ENCODE peak calls at places on chromosomes 3 and 15, in four cellular contexts. C is spleen, W is ovary, G is H1. B is an unnamed sample. For H3K4me1, the result is how much of the 10 kb centered on the place peaks cover.

GRCh38 chr3:12334786-12335185 is 45.9 kb downstream of the PPARG start:
- DNase-seq in C (no peak), W (no peak), G (no peak), B (no peak)

GRCh38 chr15:57138260-57138895 is 219.9 kb downstream of the TCF12 start:
- DNase-seq in C (no peak), W (no peak), G (no peak), B (no peak)

GRCh38 chr15:83445653-83446052 is 1.5 kb upstream of the SH3GL3 start:
- DNase-seq in C (no peak), W (no peak), G (no peak), B (no peak)

GRCh38 chr3:81451140-81451539 is 310.3 kb downstream of the GBE1 start:
- DNase-seq in C (no peak), W (no peak), G (no peak), B (no peak)

GRCh38 chr3:12308517-12308916 is 19.6 kb downstream of the PPARG start:
- DNase-seq in C (no peak), W (no peak), G (no peak), B (no peak)

GRCh38 chr3:29694783-29695182 is 413.9 kb downstream of the RBMS3 start:
- DNase-seq in C (no peak), W (no peak), G (no peak), B (no peak)

GRCh38 chr3:166837535-166837934 is 542.6 kb downstream of the ZBBX start:
- DNase-seq in C (no peak), W (no peak), G (no peak), B (no peak)

GRCh38 chr3:45381168-45381852 is 7.1 kb upstream of the LARS2 start:
- DNase-seq in C (no peak), W (no peak), G (no peak), B (peak)

GRCh38 chr3:123394391-123395022 is 54.4 kb downstream of the ADCY5 start:
- DNase-seq in C (peak), W (no peak), G (no peak), B (no peak)

GRCh38 chr3:111739241-111739952 is 119.7 kb upstream of the PHLDB2 start:
- DNase-seq in C (no peak), W (no peak), G (no peak), B (peak)

GRCh38 chr3:134186391-134186790 is 64.3 kb downstream of the RYK start:
- DNase-seq in C (no peak), W (no peak), G (no peak), B (no peak)

GRCh38 chr15:60006203-60006782 is 2.2 kb downstream of the FOXB1 start:
- DNase-seq in C (peak), W (no peak), G (peak), B (no peak)

GRCh38 chr15:43280996-43281395 is 14.3 kb upstream of the TGM5 start:
- DNase-seq in C (no peak), W (no peak), G (no peak), B (no peak)
- H3K4me1 ChIP-seq in C (under half), W (under half), G (under half), B (under half)

GRCh38 chr3:129325383-129325782 is 46.7 kb downstream of the HMCES start:
- DNase-seq in C (peak), W (no peak), G (no peak), B (no peak)
- TF ChIP-seq POLR2A in C (no peak), W (no peak), G (no peak), B (no peak)

GRCh38 chr3:130897316-130897715 is 3.4 kb downstream of the ATP2C1 start:
- DNase-seq in C (no peak), W (no peak), G (no peak), B (no peak)

GRCh38 chr3:130903412-130903908 is 9.6 kb downstream of the ATP2C1 start:
- DNase-seq in C (no peak), W (no peak), G (no peak), B (no peak)

GRCh38 chr3:130905551-130905950 is 11.7 kb downstream of the ATP2C1 start:
- DNase-seq in C (no peak), W (no peak), G (no peak), B (no peak)

GRCh38 chr3:130901463-130902204 is 7.8 kb downstream of the ATP2C1 start:
- DNase-seq in C (no peak), W (no peak), G (no peak), B (no peak)

GRCh38 chr3:130900959-130901358 is 7.1 kb downstream of the ATP2C1 start:
- DNase-seq in C (no peak), W (no peak), G (no peak), B (no peak)
- H3K4me1 ChIP-seq in C (under half), W (under half), G (under half), B (under half)

DNA sequence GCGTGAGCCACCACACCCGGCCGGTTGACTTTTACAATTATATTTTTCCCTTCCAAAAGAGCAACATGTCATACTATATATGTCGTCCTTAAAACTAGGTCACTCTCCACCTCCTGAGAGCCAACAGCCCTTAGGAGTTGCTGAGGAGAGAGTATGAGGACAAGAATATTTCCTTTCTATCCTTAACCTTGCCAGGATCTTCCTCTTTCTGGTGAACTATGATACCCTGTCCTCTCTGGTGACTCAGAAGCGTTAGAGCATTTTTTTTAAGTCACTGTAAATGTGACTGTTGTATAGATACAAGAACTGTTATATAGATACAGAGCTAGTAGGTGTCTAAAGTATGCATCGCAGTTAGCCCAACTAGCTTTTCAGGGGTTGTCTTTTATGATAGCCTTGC is 33.7 kb upstream of the MTHFS start:
- DNase-seq in C (no peak), W (no peak), G (no peak), B (no peak)
- TF ChIP-seq POLR2A in C (no peak), W (no peak), G (no peak), B (no peak)

GRCh38 chr15:75031773-75032302 is 8.4 kb downstream of the PPCDC start:
- DNase-seq in C (no peak), W (no peak), G (no peak), B (no peak)
- H3K4me1 ChIP-seq in C (under half), W (under half), G (under half), B (under half)

GRCh38 chr3:71109977-71110285 is 473.6 kb downstream of the FOXP1 start:
- DNase-seq in C (no peak), W (no peak), G (no peak), B (no peak)

GRCh38 chr3:71112576-71112975 is 471.0 kb downstream of the FOXP1 start:
- DNase-seq in C (no peak), W (no peak), G (no peak), B (no peak)

GRCh38 chr3:71109241-71109976 is 474.1 kb downstream of the FOXP1 start:
- DNase-seq in C (no peak), W (no peak), G (no peak), B (no peak)

GRCh38 chr3:71110531-71111222 is 472.9 kb downstream of the FOXP1 start:
- DNase-seq in C (no peak), W (no peak), G (no peak), B (no peak)

GRCh38 chr3:71111784-71112440 is 471.6 kb downstream of the FOXP1 start:
- DNase-seq in C (no peak), W (no peak), G (no peak), B (no peak)
- TF ChIP-seq POLR2A in C (no peak), W (no peak), G (no peak), B (no peak)

DNA sequence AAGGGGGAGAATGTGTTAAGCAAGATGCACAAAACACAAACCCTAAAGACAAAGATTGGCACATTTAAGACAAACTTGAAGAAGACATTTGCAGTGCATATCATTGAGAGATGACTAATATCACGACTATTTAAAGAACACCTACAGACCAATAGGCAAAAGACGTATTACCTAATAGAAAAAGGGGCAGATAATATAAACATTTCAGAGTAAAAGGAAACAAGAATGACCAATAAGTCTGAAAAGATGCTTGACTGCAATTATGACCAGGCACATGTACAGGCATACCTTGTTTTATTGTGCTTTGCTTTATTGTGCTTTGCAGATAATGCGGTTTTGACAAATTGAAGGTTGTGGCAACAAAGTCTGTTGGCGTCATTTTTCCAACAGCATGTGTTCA is 4.9 kb downstream of the HACD3 start:
- DNase-seq in C (no peak), W (no peak), G (no peak), B (no peak)
- H3K4me1 ChIP-seq in C (under half), W (under half), G (under half), B (under half)

DNA sequence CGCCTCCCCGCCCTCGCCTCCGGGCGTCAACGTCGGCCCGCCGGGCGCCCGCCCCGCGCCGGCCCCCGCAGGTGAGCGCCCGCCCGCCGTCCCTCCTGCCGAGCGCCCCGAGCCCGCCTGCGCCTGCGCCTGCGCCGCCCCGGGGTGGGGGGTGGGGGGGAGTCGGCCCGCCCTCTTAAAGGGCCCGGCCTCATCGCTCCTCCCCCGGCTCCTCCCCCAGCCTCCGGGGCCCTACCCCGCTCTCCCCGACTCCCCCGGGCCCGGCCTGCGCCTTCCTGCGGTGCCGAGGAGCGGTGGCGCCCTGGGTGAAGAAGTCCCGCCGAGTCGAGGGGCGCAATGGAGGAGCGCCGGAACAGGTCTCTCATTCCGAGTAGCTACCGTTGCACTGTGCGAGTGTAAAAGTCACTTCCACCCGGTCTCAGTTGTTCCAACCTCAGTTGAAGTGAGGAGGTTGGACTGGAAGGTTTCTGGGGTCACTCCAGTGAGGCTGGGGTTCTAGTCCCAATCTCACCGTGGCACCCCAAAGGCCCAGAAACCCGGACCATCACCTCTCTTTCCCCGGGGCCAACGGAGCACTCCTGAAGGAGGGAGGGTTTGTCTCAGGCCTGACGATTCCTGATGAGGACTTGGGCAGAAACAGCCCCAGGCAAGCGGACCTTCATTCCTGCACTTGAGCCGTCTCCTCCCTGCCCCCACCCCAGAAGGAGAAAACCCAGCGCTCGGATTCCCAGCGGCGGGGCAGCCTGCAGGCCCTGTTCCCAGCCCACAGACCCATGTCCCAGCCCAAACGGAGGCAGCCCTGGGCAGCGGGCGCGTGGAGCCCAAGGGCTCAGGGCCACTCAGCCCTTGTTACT is 1.5 kb upstream of the TNK2 start:
- DNase-seq in C (peak), W (peak), G (peak), B (peak)
- TF ChIP-seq POLR2A in C (no peak), W (no peak), G (no peak), B (peak)

GRCh38 chr3:16506451-16506850 is 7.0 kb downstream of the RFTN1 start:
- DNase-seq in C (no peak), W (no peak), G (no peak), B (no peak)

GRCh38 chr3:16508242-16508575 is 5.3 kb downstream of the RFTN1 start:
- DNase-seq in C (no peak), W (no peak), G (no peak), B (no peak)

GRCh38 chr3:16508591-16508995 is 4.9 kb downstream of the RFTN1 start:
- DNase-seq in C (no peak), W (no peak), G (no peak), B (no peak)

GRCh38 chr3:16506884-16507409 is 6.6 kb downstream of the RFTN1 start:
- DNase-seq in C (no peak), W (no peak), G (no peak), B (no peak)

DNA sequence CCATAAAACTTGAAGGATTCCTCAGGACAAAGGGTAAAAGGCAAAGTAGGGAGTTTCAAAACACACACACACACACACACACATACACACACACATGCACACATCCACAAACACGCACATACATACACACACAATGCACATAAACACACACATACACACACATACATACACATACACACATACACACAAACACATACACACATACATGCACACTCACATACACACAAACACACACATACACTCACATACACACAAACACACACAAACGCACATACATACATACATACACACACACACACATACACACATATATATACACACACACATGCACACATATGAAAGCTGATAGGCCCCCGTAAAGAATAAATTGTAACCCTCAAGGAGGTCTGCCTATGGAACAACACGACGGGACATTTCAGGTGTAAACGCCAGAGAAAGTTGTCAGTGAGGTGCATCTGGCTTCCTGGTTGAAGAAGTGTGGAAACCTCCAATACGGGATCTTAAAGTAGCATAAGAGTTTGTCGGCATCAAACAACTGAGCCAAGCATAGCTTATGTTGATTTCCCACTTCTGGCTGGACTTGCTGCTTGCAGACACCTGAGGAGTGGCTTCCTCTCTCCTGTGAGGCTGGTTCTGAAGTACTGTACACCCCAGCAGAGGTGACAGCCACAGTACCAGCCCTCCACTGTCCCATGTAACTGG is 5.8 kb downstream of the RFTN1 start:
- DNase-seq in C (no peak), W (no peak), G (no peak), B (no peak)
- H3K4me1 ChIP-seq in C (under half), W (under half), G (under half), B (half or more)

GRCh38 chr3:52779411-52780297 is 2.3 kb downstream of the ITIH1 start:
- DNase-seq in C (peak), W (no peak), G (no peak), B (no peak)
- TF ChIP-seq POLR2A in C (no peak), W (no peak), G (no peak), B (no peak)